ENCODE peak calls at places on chromosomes 13 and 19, in eight cellular contexts. W is MM.1S, C is mammary epithelial cell, I is fibroblast of lung, Z is HCT116, O is IMR-90, G is Karpas-422, J is HepG2. H is an unnamed sample.

GRCh38 chr13:59399513-59399912 is 764.2 kb downstream of the DIAPH3 start:
- DNase-seq in W (no peak), C (no peak), I (no peak), Z (no peak), O (no peak), G (no peak), J (no peak), H (no peak)

GRCh38 chr13:55613429-55614187 is 1527.1 kb upstream of the PRR20A start:
- DNase-seq in W (no peak), C (no peak), I (no peak), Z (no peak), O (no peak), G (no peak), J (no peak), H (no peak)

GRCh38 chr19:44723952-44724319 is 24.6 kb upstream of the BCL3 start:
- DNase-seq in W (peak; percentile 74), C (peak; percentile 70), I (peak; percentile 63), Z (peak; percentile 68), O (peak; percentile 73), G (peak; percentile 88), J (peak; percentile 64), H (peak; percentile 86)

GRCh38 chr19:45187421-45188100 is 9.0 kb downstream of the BLOC1S3 start:
- DNase-seq in W (peak; percentile 61), C (no peak), I (no peak), Z (no peak), O (no peak), G (peak; percentile 85), J (peak; percentile 49), H (peak; percentile 14)

GRCh38 chr19:38210458-38210987 is 13.5 kb downstream of the DPF1 start:
- DNase-seq in W (no peak), C (no peak), I (peak; percentile 17), Z (no peak), O (peak; percentile 28), G (no peak), J (no peak), H (no peak)

GRCh38 chr19:56671613-56671994 is at the start of gene ZNF835:
- DNase-seq in W (no peak), C (no peak), I (peak; percentile 2), Z (no peak), O (no peak), G (no peak), J (no peak), H (no peak)

GRCh38 chr19:28242317-28242927 is 970.5 kb downstream of the UQCRFS1 start:
- DNase-seq in W (peak; percentile 59), C (peak; percentile 2), I (peak; percentile 17), Z (no peak), O (no peak), G (peak; percentile 80), J (no peak), H (no peak)

GRCh38 chr13:113491418-113491883 is 940 bp upstream of the DCUN1D2 start:
- DNase-seq in W (no peak), C (peak; percentile 27), I (peak; percentile 27), Z (no peak), O (peak; percentile 14), G (no peak), J (no peak), H (peak; percentile 11)

GRCh38 chr13:25037057-25037813 is 58.7 kb upstream of the PABPC3 start:
- DNase-seq in W (peak; percentile 45), C (peak; percentile 44), I (peak; percentile 49), Z (peak; percentile 55), O (peak; percentile 65), G (peak; percentile 83), J (peak; percentile 52), H (peak; percentile 68)

GRCh38 chr13:108859202-108860012 is 230.0 kb downstream of the MYO16 start:
- DNase-seq in W (peak; percentile 68), C (no peak), I (peak; percentile 69), Z (no peak), O (peak; percentile 92), G (no peak), J (no peak), H (peak; percentile 30)

GRCh38 chr13:35769812-35770211 is 293.3 kb upstream of the MAB21L1 start:
- DNase-seq in W (no peak), C (no peak), I (no peak), Z (no peak), O (no peak), G (no peak), J (no peak), H (no peak)

GRCh38 chr13:36456577-36456976 is 24.3 kb downstream of the CCNA1 start:
- DNase-seq in W (no peak), C (no peak), I (no peak), Z (no peak), O (no peak), G (no peak), J (no peak), H (no peak)

GRCh38 chr13:25095862-25096453 is at the start of gene PABPC3:
- DNase-seq in W (no peak), C (no peak), I (no peak), Z (no peak), O (no peak), G (no peak), J (no peak), H (no peak)

GRCh38 chr19:7257148-7258041 is 36.8 kb downstream of the INSR start:
- DNase-seq in W (no peak), C (peak; percentile 76), I (peak; percentile 85), Z (peak; percentile 72), O (peak; percentile 67), G (no peak), J (peak; percentile 68), H (peak; percentile 65)

GRCh38 chr19:31349160-31349881 is at the start of gene TSHZ3:
- DNase-seq in W (no peak), C (peak; percentile 84), I (peak; percentile 87), Z (no peak), O (peak; percentile 87), G (no peak), J (no peak), H (peak; percentile 10)

GRCh38 chr19:33813391-33814101 is 16.9 kb downstream of the KCTD15 start:
- DNase-seq in W (no peak), C (no peak), I (no peak), Z (no peak), O (no peak), G (no peak), J (no peak), H (no peak)

DNA sequence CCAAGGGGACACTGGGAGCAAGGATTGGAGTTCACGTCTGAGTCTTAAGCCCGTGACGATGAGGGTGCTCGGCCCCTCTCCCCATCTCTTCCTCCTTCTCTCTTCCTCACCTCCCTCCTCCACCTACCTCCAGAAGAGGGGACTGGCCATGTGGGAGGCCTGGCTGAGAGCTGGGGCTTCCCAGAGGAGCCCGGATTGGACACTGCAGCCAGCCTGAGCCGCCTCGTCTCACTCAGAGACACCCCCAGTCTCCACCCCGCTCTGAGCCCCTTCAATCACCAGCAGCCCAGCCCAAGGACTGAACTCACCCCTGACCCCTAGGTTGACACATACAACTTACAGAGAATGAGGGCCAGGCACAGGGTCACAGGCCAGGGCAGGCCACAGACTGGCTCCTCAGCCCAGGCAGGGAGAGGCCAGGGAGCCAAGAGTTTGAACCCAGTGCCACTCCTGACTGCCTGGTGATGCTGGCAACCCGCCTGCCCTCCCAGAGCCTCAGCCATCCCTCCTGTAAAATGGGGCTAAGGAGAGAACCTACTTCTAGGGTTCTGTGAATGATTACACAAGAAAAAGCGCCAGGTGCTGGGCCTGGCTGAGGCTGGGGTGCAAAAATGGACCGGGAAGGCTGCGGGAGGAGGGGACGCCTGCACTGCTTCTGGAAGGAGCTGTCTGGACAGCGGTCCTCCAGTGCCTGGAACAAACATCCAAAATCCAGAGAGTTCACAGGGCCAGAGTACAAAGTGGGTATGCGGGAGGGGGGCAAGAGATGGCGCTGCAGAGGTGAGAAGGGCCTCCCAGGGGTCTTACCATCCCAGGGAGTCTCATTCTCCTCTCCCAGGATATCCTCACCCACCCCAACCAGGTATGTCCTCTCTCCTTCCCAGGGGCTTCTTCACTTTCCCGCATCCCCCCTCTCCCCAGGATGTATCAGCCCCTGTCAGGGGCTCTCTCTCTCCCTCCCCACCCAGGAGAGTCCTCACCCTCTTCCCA is 1.1 kb downstream of the CD79A start:
- DNase-seq in W (no peak), C (no peak), I (no peak), Z (no peak), O (no peak), G (peak; percentile 69), J (no peak), H (no peak)
- H3K9ac ChIP-seq in W (no peak overlapping the region), C (no peak overlapping the region), I (no peak overlapping the region), Z (no peak overlapping the region), O (no peak overlapping the region), G (peak overlapping the region; percentile 99), J (no peak overlapping the region), H (no peak overlapping the region)

GRCh38 chr13:53197424-53197823 is 168.8 kb downstream of the OLFM4 start:
- DNase-seq in W (no peak), C (no peak), I (no peak), Z (no peak), O (no peak), G (no peak), J (no peak), H (peak; percentile 1)
- H3K4me1 ChIP-seq in W (no peaks in the 10 kb centered on the region), C (no peaks in the 10 kb centered on the region), I (no peaks in the 10 kb centered on the region), Z (no peaks in the 10 kb centered on the region), O (no peaks in the 10 kb centered on the region), G (no peaks in the 10 kb centered on the region), J (no peaks in the 10 kb centered on the region), H (no peaks in the 10 kb centered on the region)

DNA sequence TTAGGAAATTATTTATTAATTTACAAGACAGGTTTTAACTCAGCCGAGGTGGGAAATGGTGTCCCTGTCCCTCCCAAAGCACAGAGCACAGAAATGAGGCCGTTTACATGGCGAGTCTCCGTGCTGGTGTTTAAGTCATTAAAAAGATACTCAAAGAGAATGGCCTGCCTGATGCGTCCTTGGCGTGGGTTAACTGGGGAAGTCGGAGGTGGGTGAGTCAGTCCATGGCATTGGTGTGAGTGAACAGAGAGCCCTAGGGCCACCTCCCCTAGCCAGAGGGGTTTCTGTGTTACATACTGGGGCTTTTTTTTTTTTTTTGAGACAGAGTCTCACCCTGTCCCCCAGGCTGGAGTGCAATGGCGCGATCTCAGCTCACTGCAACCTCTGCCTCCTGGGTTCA is 3.9 kb downstream of the FEM1A start:
- DNase-seq in W (no peak), C (peak; percentile 59), I (peak; percentile 50), Z (no peak), O (peak; percentile 22), G (no peak), J (no peak), H (peak; percentile 72)
- H3K9ac ChIP-seq in W (no peak overlapping the region), C (no peak overlapping the region), I (no peak overlapping the region), Z (no peak overlapping the region), O (no peak overlapping the region), G (no peak overlapping the region), J (no peak overlapping the region), H (peak overlapping the region; percentile 5)

GRCh38 chr13:110705356-110705825 is 525 bp downstream of the CARS2 start:
- DNase-seq in W (no peak), C (no peak), I (peak; percentile 13), Z (no peak), O (no peak), G (peak; percentile 53), J (no peak), H (no peak)

GRCh38 chr13:110705826-110706569 is at the start of gene CARS2:
- DNase-seq in W (peak; percentile 97), C (peak; percentile 97), I (peak; percentile 96), Z (peak; percentile 94), O (peak; percentile 91), G (peak; percentile 99), J (peak; percentile 94), H (peak; percentile 94)

GRCh38 chr13:110700186-110700585 is 5.7 kb downstream of the CARS2 start:
- DNase-seq in W (no peak), C (no peak), I (no peak), Z (no peak), O (no peak), G (no peak), J (no peak), H (no peak)

GRCh38 chr13:110702089-110702488 is 3.8 kb downstream of the CARS2 start:
- DNase-seq in W (no peak), C (no peak), I (peak; percentile 5), Z (no peak), O (no peak), G (no peak), J (no peak), H (no peak)

GRCh38 chr13:110702591-110703526 is 3.1 kb downstream of the CARS2 start:
- DNase-seq in W (no peak), C (no peak), I (peak; percentile 54), Z (no peak), O (peak; percentile 62), G (no peak), J (no peak), H (no peak)
- H3K4me1 ChIP-seq in W (peaks cover 24% of the 10 kb centered on the region), C (peaks cover 28% of the 10 kb centered on the region), I (peaks cover 25% of the 10 kb centered on the region), Z (peaks cover 17% of the 10 kb centered on the region), O (peaks cover 17% of the 10 kb centered on the region), G (peaks cover 37% of the 10 kb centered on the region), J (peaks cover 48% of the 10 kb centered on the region), H (peaks cover 22% of the 10 kb centered on the region)

H was measured in PC-3.